ENCODE peak calls at places on chromosome 1, in four cellular contexts. G, C, O and T are unnamed samples.

GRCh38 chr1:243443557-243443956 is 187.7 kb downstream of the SDCCAG8 start:
- DNase-seq in G (no peak), C (no peak), O (no peak), T (no peak)

GRCh38 chr1:179143332-179143731 is 61.5 kb downstream of the TOR3A start:
- DNase-seq in G (no peak), O (no peak), C (no peak), T (no peak)

GRCh38 chr1:16120940-16121410 is 34.9 kb downstream of the EPHA2 start:
- DNase-seq in G (peak), C (no peak), O (no peak), T (no peak)

GRCh38 chr1:221101792-221102191 is 222.5 kb downstream of the HLX start:
- DNase-seq in O (no peak), G (no peak), C (no peak), T (no peak)

GRCh38 chr1:160862151-160863061 is at the start of gene CD244:
- DNase-seq in G (peak), O (peak), C (peak), T (peak)

GRCh38 chr1:239739919-239740318 is 351.8 kb upstream of the FMN2 start:
- DNase-seq in C (no peak), G (no peak), O (no peak), T (no peak)

GRCh38 chr1:231923461-231924132 is 297.0 kb downstream of the DISC1 start:
- DNase-seq in O (no peak), C (no peak), G (no peak), T (no peak)

GRCh38 chr1:6275826-6276764 is 15.2 kb upstream of the GPR153 start:
- DNase-seq in G (no peak), C (peak), O (peak), T (no peak)

GRCh38 chr1:50103615-50104081 is 5.1 kb upstream of the ELAVL4 start:
- DNase-seq in O (no peak), G (no peak), C (no peak), T (no peak)

GRCh38 chr1:4126731-4127594 is 226.9 kb upstream of the C1orf174 start:
- DNase-seq in G (no peak), O (no peak), C (no peak), T (no peak)

GRCh38 chr1:21506804-21507203 is 2.4 kb upstream of the ALPL start:
- DNase-seq in G (no peak), O (no peak), C (no peak), T (no peak)

GRCh38 chr1:91699339-91699970 is 186.5 kb downstream of the TGFBR3 start:
- DNase-seq in G (no peak), C (no peak), O (no peak), T (no peak)

GRCh38 chr1:50750021-50750619 is 209.9 kb downstream of the FAF1 start:
- DNase-seq in O (no peak), G (no peak), C (no peak), T (no peak)

GRCh38 chr1:107196973-107197562 is 56.2 kb downstream of the NTNG1 start:
- DNase-seq in G (no peak), O (peak), C (no peak), T (no peak)

GRCh38 chr1:37697737-37698136 is 5.4 kb downstream of the CDCA8 start:
- DNase-seq in O (no peak), C (no peak), G (no peak), T (no peak)

GRCh38 chr1:35769188-35769758 is 505 bp downstream of the CLSPN start:
- DNase-seq in G (peak), C (peak), O (peak), T (peak)

GRCh38 chr1:61839702-61840101 is 97.4 kb downstream of the PATJ start:
- DNase-seq in C (no peak), O (no peak), G (no peak), T (no peak)

GRCh38 chr1:228488818-228489674 is 1.9 kb downstream of the RNF187 start:
- DNase-seq in O (no peak), G (no peak), C (no peak), T (no peak)

GRCh38 chr1:111576547-111576946 is 43.0 kb upstream of the RAP1A start:
- DNase-seq in C (no peak), G (peak), O (no peak), T (no peak)

GRCh38 chr1:218394989-218395388 is 49.9 kb downstream of the TGFB2 start:
- DNase-seq in C (no peak), G (no peak), O (no peak), T (no peak)

GRCh38 chr1:1082239-1083180 is 8.4 kb upstream of the RNF223 start:
- DNase-seq in O (no peak), C (peak), G (peak), T (no peak)

GRCh38 chr1:55362558-55362957 is 147.4 kb upstream of the USP24 start:
- DNase-seq in C (no peak), G (no peak), O (no peak), T (no peak)

GRCh38 chr1:94580367-94581115 is 39.0 kb upstream of the F3 start:
- DNase-seq in G (no peak), O (no peak), C (no peak), T (no peak)

GRCh38 chr1:180519846-180520245 is 17.5 kb upstream of the ACBD6 start:
- DNase-seq in G (no peak), O (no peak), C (no peak), T (no peak)

GRCh38 chr1:206544562-206545257 is 37.4 kb downstream of the RASSF5 start:
- DNase-seq in C (peak), O (peak), G (peak), T (peak)

GRCh38 chr1:42462828-42463763 is at the start of gene CCDC30:
- DNase-seq in C (peak), G (peak), O (peak), T (peak)

GRCh38 chr1:222950892-222951291 is 136.1 kb downstream of the DISP1 start:
- DNase-seq in G (no peak), C (no peak), O (no peak), T (no peak)

GRCh38 chr1:42173155-42173933 is 8.8 kb upstream of the GUCA2A start:
- DNase-seq in C (peak), G (no peak), O (peak), T (no peak)

DNA sequence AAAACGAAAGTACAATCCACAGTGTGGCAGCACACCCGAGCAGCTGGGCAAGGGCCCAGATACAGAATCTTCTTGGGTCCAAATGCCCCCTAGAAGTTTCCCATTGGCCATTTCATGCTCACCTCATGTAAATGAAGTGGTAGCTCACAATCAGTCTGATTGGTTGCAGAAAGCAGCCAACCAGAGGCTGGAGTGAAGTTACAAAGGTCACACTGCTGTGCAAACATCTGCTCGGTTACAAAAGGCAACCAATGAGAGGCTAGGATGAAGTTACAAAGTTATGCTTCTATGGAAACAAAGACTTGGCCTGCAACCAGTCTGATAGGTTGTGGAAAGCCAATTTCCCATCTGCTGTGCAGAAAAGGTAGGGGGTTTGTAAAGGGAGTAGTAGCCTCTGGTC is 91.7 kb downstream of the URB2 start:
- DNase-seq in C (no peak), O (no peak), G (no peak), T (no peak)
- TF ChIP-seq CTCF in C (no peak), O (no peak), G (no peak), T (no peak)

GRCh38 chr1:87513971-87514660 is 185.4 kb downstream of the LMO4 start:
- DNase-seq in O (no peak), G (no peak), C (no peak), T (no peak)

GRCh38 chr1:87521446-87521845 is 192.8 kb downstream of the LMO4 start:
- DNase-seq in G (no peak), C (no peak), O (no peak), T (no peak)

GRCh38 chr1:87523466-87523865 is 194.8 kb downstream of the LMO4 start:
- DNase-seq in O (no peak), G (no peak), C (no peak), T (no peak)

GRCh38 chr1:87515781-87516180 is 187.1 kb downstream of the LMO4 start:
- DNase-seq in O (no peak), C (no peak), G (no peak), T (no peak)

GRCh38 chr1:87518794-87519193 is 190.1 kb downstream of the LMO4 start:
- DNase-seq in C (no peak), O (no peak), G (no peak), T (no peak)
- TF ChIP-seq CTCF in C (no peak), O (no peak), G (no peak), T (no peak)

GRCh38 chr1:237269938-237270337 is 228.0 kb downstream of the RYR2 start:
- DNase-seq in C (no peak), O (no peak), G (no peak), T (no peak)

GRCh38 chr1:237267743-237268142 is 225.8 kb downstream of the RYR2 start:
- DNase-seq in C (no peak), O (no peak), G (no peak), T (no peak)

DNA sequence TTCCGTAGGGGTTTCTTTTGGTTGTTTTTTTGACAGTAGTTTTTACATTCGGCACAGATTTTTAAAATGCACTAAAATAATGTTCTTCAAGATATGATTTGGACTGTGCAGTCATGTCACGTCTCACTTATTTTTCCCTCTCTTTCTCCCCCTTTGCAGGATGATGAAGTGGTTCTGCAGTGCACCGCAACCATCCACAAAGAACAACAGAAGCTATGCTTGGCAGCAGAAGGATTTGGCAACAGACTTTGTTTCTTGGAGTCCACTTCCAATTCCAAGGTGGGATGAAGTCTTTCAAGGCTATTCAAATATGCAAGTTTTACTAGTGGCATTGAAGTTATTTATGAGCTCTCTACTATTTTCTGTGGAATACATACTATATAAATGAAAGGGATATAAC is 228.4 kb downstream of the RYR2 start:
- DNase-seq in O (no peak), G (no peak), C (no peak), T (no peak)
- TF ChIP-seq CTCF in O (no peak), G (no peak), C (no peak), T (no peak)

GRCh38 chr1:118911571-118911970 is 76.6 kb downstream of the TBX15 start:
- DNase-seq in O (no peak), G (no peak), C (no peak), T (no peak)

GRCh38 chr1:118905206-118905605 is 82.9 kb downstream of the TBX15 start:
- DNase-seq in G (no peak), O (no peak), C (no peak), T (no peak)

GRCh38 chr1:118902299-118903270 is 85.6 kb downstream of the TBX15 start:
- DNase-seq in C (no peak), O (no peak), G (no peak), T (no peak)

GRCh38 chr1:118905671-118906070 is 82.5 kb downstream of the TBX15 start:
- DNase-seq in O (no peak), G (no peak), C (no peak), T (no peak)

GRCh38 chr1:118907466-118907865 is 80.7 kb downstream of the TBX15 start:
- DNase-seq in O (no peak), C (no peak), G (no peak), T (no peak)
- TF ChIP-seq CTCF in O (no peak), C (no peak), G (no peak), T (no peak)

DNA sequence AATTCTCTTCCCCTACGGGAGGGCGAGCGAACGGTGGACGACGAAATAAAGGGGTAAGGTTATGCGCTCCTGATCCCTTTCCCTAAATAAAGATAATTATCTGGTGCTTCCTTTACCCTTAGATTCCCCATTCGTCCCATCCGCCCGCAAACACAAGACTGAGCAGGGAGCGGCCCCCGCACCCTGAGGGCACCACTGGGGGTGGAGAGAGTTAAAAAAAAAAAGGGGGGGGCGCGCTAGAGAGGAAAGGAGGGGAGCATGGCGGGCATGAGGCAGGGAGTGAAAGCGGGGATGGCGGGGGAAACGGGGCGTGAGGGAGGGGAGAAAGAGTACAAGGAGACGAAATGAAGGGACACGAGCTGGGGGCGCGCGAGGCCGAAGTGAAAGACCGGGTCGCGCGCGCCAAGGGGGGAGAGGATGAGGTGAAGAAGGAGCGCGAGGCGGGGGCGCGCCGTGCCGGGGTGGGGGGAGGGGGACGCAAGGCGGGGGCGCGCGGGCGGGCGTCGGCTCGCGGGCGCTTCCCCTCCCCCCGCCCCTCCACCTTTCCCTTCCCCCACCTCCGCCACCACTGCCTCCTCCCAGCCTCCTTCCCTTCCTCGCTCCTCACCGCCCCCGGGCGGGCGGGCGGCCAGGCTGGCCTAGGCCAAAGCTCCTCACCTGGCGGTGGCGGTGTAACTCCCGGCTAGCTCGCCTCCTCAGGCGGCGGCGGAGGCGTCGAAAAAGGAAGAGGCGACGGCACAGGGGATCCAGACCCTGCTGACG is 515 bp downstream of the GATAD2B start:
- DNase-seq in G (peak), C (peak), O (no peak), T (no peak)
- TF ChIP-seq CTCF in G (no peak), C (no peak), O (peak), T (peak)